ENCODE peak calls at places on chromosomes 12 and 14, in eight cellular contexts. S is OCI-LY7, H is kidney epithelial cell, I is GM12878, J is fibroblast of mammary gland, X is mammary epithelial cell, Y is GM12864, G is WERI-Rb-1. F is an unnamed sample.

GRCh38 chr12:12372946-12373722 is 16.3 kb downstream of the BORCS5 start:
- DNase-seq in S (no peak), H (no peak), I (no peak), J (no peak), X (no peak), Y (no peak), G (no peak), F (no peak)

GRCh38 chr12:121673013-121673441 is 3.6 kb upstream of the MORN3 start:
- DNase-seq in S (no peak), H (no peak), I (no peak), J (no peak), X (no peak), Y (no peak), G (peak; percentile 67), F (no peak)

GRCh38 chr14:23577004-23577681 is 1.4 kb downstream of the JPH4 start:
- DNase-seq in S (no peak), H (no peak), I (no peak), J (no peak), X (no peak), Y (no peak), G (no peak), F (no peak)

GRCh38 chr12:106106892-106107291 is 31.9 kb downstream of the NUAK1 start:
- DNase-seq in S (no peak), H (no peak), I (no peak), J (no peak), X (peak; percentile 26), Y (no peak), G (no peak), F (no peak)

GRCh38 chr14:97266653-97267052 is 469.5 kb downstream of the VRK1 start:
- DNase-seq in S (no peak), H (peak; percentile 70), I (no peak), J (peak; percentile 62), X (no peak), Y (no peak), G (no peak), F (no peak)

GRCh38 chr12:128798543-128799341 is 25.0 kb downstream of the SLC15A4 start:
- DNase-seq in S (no peak), H (no peak), I (no peak), J (no peak), X (no peak), Y (no peak), G (no peak), F (no peak)

GRCh38 chr12:64160718-64161060 is 61.4 kb downstream of the KICS2 start:
- DNase-seq in S (no peak), H (no peak), I (no peak), J (peak; percentile 84), X (peak; percentile 42), Y (no peak), G (no peak), F (no peak)

GRCh38 chr12:93773122-93773871 is 96.1 kb downstream of the CRADD start:
- DNase-seq in S (no peak), H (no peak), I (no peak), J (peak; percentile 93), X (peak; percentile 33), Y (no peak), G (no peak), F (no peak)

GRCh38 chr12:119183942-119184695 is 5.4 kb downstream of the HSPB8 start:
- DNase-seq in S (no peak), H (no peak), I (no peak), J (no peak), X (no peak), Y (no peak), G (no peak), F (no peak)

GRCh38 chr12:81639196-81639595 is 120.0 kb downstream of the PPFIA2 start:
- DNase-seq in S (no peak), H (no peak), I (no peak), J (peak; percentile 30), X (peak; percentile 3), Y (no peak), G (no peak), F (no peak)

GRCh38 chr12:81644503-81644902 is 114.6 kb downstream of the PPFIA2 start:
- DNase-seq in S (peak; percentile 37), H (peak; percentile 19), I (no peak), J (peak; percentile 64), X (peak; percentile 23), Y (no peak), G (no peak), F (no peak)
- TF ChIP-seq CTCF in S (peak; percentile 77), H (peak; percentile 41), I (peak; percentile 61), J (peak; percentile 45), X (peak; percentile 39), Y (peak; percentile 13), G (peak; percentile 4), F (no peak)

GRCh38 chr12:110431957-110432587 is 18.1 kb downstream of the ARPC3 start:
- DNase-seq in S (no peak), H (no peak), I (no peak), J (no peak), X (no peak), Y (no peak), G (no peak), F (no peak)
- H3K4me3 ChIP-seq in S (no peak overlapping the region), H (no peak overlapping the region), I (no peak overlapping the region), J (peak overlapping the region; percentile 45), X (no peak overlapping the region), Y (no peak overlapping the region), G (peak overlapping the region; percentile 45), F (no peak overlapping the region)

DNA sequence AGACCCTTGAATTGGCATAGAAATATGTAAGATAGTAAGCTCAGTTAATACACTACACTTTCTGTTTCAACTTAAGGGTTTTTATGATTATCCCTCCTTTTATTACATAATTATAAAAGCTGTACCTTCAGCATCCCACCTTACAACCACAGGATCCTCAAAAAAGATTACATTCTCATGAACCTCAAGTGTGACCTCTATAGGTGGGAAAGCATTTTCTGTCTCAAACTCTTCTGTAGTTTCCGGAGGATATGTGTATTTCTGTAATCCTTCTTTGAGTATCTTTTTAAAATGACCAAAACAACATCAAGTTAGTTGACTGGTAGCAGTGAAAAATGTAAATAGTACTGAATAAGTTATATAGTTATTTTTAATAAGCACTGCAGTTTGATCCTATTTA is 75.9 kb downstream of the DNAI7 start:
- DNase-seq in S (peak; percentile 53), H (no peak), I (no peak), J (no peak), X (no peak), Y (no peak), G (no peak), F (no peak)
- TF ChIP-seq CTCF in S (peak; percentile 80), H (no peak), I (peak; percentile 46), J (peak; percentile 2), X (peak; percentile 3), Y (no peak), G (no peak), F (no peak)

GRCh38 chr14:68571928-68572525 is 220.8 kb downstream of the ZFP36L1 start:
- DNase-seq in S (no peak), H (no peak), I (no peak), J (no peak), X (no peak), Y (no peak), G (no peak), F (no peak)

GRCh38 chr14:68569546-68569908 is 223.3 kb downstream of the ZFP36L1 start:
- DNase-seq in S (no peak), H (no peak), I (no peak), J (no peak), X (no peak), Y (no peak), G (no peak), F (no peak)

GRCh38 chr14:68573126-68573525 is 219.7 kb downstream of the ZFP36L1 start:
- DNase-seq in S (no peak), H (no peak), I (no peak), J (no peak), X (no peak), Y (no peak), G (no peak), F (no peak)

GRCh38 chr14:68569970-68570409 is 222.9 kb downstream of the ZFP36L1 start:
- DNase-seq in S (no peak), H (no peak), I (no peak), J (no peak), X (no peak), Y (no peak), G (no peak), F (no peak)

GRCh38 chr14:68571073-68571703 is 221.7 kb downstream of the ZFP36L1 start:
- DNase-seq in S (no peak), H (no peak), I (no peak), J (no peak), X (no peak), Y (no peak), G (no peak), F (no peak)
- H3K4me3 ChIP-seq in S (no peak overlapping the region), H (no peak overlapping the region), I (no peak overlapping the region), J (no peak overlapping the region), X (no peak overlapping the region), Y (no peak overlapping the region), G (no peak overlapping the region), F (no peak overlapping the region)

GRCh38 chr14:102538598-102539543 is 29.3 kb upstream of the ANKRD9 start:
- DNase-seq in S (no peak), H (no peak), I (no peak), J (no peak), X (no peak), Y (no peak), G (no peak), F (no peak)
- TF ChIP-seq CTCF in S (no peak), H (no peak), I (no peak), J (no peak), X (no peak), Y (no peak), G (no peak), F (no peak)

GRCh38 chr14:53147208-53147607 is 5.9 kb downstream of the DDHD1 start:
- DNase-seq in S (no peak), H (no peak), I (no peak), J (no peak), X (no peak), Y (no peak), G (no peak), F (no peak)

GRCh38 chr14:53147893-53148292 is 5.2 kb downstream of the DDHD1 start:
- DNase-seq in S (no peak), H (no peak), I (no peak), J (no peak), X (no peak), Y (no peak), G (no peak), F (no peak)

GRCh38 chr14:53146739-53147138 is 6.4 kb downstream of the DDHD1 start:
- DNase-seq in S (no peak), H (no peak), I (no peak), J (no peak), X (no peak), Y (no peak), G (no peak), F (no peak)

GRCh38 chr14:53149656-53150319 is 3.3 kb downstream of the DDHD1 start:
- DNase-seq in S (peak; percentile 55), H (no peak), I (no peak), J (no peak), X (no peak), Y (no peak), G (no peak), F (no peak)

DNA sequence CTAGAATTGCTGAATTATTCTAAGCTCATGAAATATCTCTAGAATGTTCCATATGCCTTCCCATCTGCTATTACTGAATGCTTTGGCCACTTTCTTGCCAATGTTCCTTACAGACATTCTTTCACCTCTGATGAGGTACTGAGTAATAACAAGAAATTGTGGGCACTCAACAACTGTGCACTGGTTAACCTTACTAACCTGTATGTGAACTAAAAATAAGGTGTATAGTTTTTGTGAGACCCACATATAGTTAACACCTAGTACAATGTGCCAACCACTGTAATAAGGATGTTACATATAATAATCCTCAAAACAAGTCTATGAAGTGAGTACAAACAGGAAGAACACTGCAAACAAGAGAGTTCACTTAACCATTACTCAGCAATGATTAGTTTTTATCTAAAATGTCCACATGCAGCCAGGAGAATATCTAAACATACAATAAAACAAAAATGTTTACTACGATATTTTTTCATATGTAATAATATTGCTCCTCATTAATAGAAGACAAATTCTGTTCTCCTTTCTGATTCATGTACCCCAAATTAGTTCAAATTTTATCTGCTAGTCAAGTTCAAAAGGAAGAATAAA is 4.4 kb downstream of the DDHD1 start:
- DNase-seq in S (no peak), H (no peak), I (peak; percentile 57), J (peak; percentile 10), X (no peak), Y (no peak), G (no peak), F (no peak)
- H3K4me3 ChIP-seq in S (peak overlapping the region; percentile 85), H (no peak overlapping the region), I (peak overlapping the region; percentile 94), J (no peak overlapping the region), X (no peak overlapping the region), Y (peak overlapping the region; percentile 86), G (no peak overlapping the region), F (no peak overlapping the region)